ENCODE peak calls at places on chromosomes 11 and 22, in seven cellular contexts. One of them, this sample, is unnamed.

GRCh38 chr11:88175707-88176066 is 444 bp upstream of the RAB38 start:
- DNase-seq in adrenal gland: peak
- DNase-seq in kidney: peak
- DNase-seq in upper lobe of right lung: no peak
- DNase-seq in breast epithelium: no peak
- DNase-seq in cardiac muscle cell: peak
- DNase-seq in PC-3: no peak
- DNase-seq in this sample: peak

GRCh38 chr11:118845369-118845768 is 38.3 kb upstream of the CXCR5 start:
- DNase-seq in adrenal gland: no peak
- DNase-seq in kidney: no peak
- DNase-seq in upper lobe of right lung: no peak
- DNase-seq in breast epithelium: no peak
- DNase-seq in cardiac muscle cell: peak
- DNase-seq in PC-3: peak
- DNase-seq in this sample: peak

GRCh38 chr22:38788417-38788816 is 5.5 kb downstream of the DNAL4 start:
- DNase-seq in adrenal gland: peak
- DNase-seq in kidney: peak
- DNase-seq in upper lobe of right lung: no peak
- DNase-seq in breast epithelium: no peak
- DNase-seq in cardiac muscle cell: peak
- DNase-seq in PC-3: peak
- DNase-seq in this sample: peak

GRCh38 chr11:128776434-128777284 is 82.8 kb downstream of the FLI1 start:
- DNase-seq in adrenal gland: no peak
- DNase-seq in kidney: peak
- DNase-seq in upper lobe of right lung: peak
- DNase-seq in breast epithelium: no peak
- DNase-seq in cardiac muscle cell: peak
- DNase-seq in PC-3: peak
- DNase-seq in this sample: peak

GRCh38 chr11:102234779-102235439 is 82.4 kb upstream of the BIRC3 start:
- DNase-seq in adrenal gland: no peak
- DNase-seq in kidney: no peak
- DNase-seq in upper lobe of right lung: no peak
- DNase-seq in breast epithelium: no peak
- DNase-seq in cardiac muscle cell: no peak
- DNase-seq in PC-3: no peak
- DNase-seq in this sample: peak

GRCh38 chr11:75558939-75559843 is 2.9 kb upstream of the SERPINH1 start:
- DNase-seq in adrenal gland: peak
- DNase-seq in kidney: no peak
- DNase-seq in upper lobe of right lung: peak
- DNase-seq in breast epithelium: no peak
- DNase-seq in cardiac muscle cell: peak
- DNase-seq in PC-3: no peak
- DNase-seq in this sample: peak

GRCh38 chr11:92382311-92382710 is 157.7 kb downstream of the FAT3 start:
- DNase-seq in adrenal gland: no peak
- DNase-seq in kidney: no peak
- DNase-seq in upper lobe of right lung: no peak
- DNase-seq in breast epithelium: no peak
- DNase-seq in cardiac muscle cell: no peak
- DNase-seq in PC-3: no peak
- DNase-seq in this sample: no peak

GRCh38 chr11:20367313-20367948 is 3.9 kb downstream of the HTATIP2 start:
- DNase-seq in adrenal gland: peak
- DNase-seq in kidney: no peak
- DNase-seq in upper lobe of right lung: no peak
- DNase-seq in breast epithelium: no peak
- DNase-seq in cardiac muscle cell: peak
- DNase-seq in PC-3: peak
- DNase-seq in this sample: peak

GRCh38 chr22:23984430-23984829 is 4.5 kb downstream of the GSTT2 start:
- DNase-seq in adrenal gland: peak
- DNase-seq in kidney: no peak
- DNase-seq in upper lobe of right lung: peak
- DNase-seq in breast epithelium: no peak
- DNase-seq in cardiac muscle cell: peak
- DNase-seq in PC-3: no peak
- DNase-seq in this sample: peak

GRCh38 chr22:21681566-21682370 is 16.0 kb downstream of the PPIL2 start:
- DNase-seq in adrenal gland: no peak
- DNase-seq in kidney: no peak
- DNase-seq in upper lobe of right lung: no peak
- DNase-seq in breast epithelium: no peak
- DNase-seq in cardiac muscle cell: no peak
- DNase-seq in PC-3: peak
- DNase-seq in this sample: peak

GRCh38 chr11:135074397-135074998 is 662.5 kb upstream of the B3GAT1 start:
- DNase-seq in adrenal gland: no peak
- DNase-seq in kidney: no peak
- DNase-seq in upper lobe of right lung: no peak
- DNase-seq in breast epithelium: no peak
- DNase-seq in cardiac muscle cell: peak
- DNase-seq in PC-3: peak
- DNase-seq in this sample: no peak

GRCh38 chr11:44744160-44744559 is 17.4 kb downstream of the TSPAN18 start:
- DNase-seq in adrenal gland: no peak
- DNase-seq in kidney: no peak
- DNase-seq in upper lobe of right lung: peak
- DNase-seq in breast epithelium: no peak
- DNase-seq in cardiac muscle cell: no peak
- DNase-seq in PC-3: no peak
- DNase-seq in this sample: peak

GRCh38 chr11:107916671-107917241 is 11.5 kb upstream of the RAB39A start:
- DNase-seq in adrenal gland: no peak
- DNase-seq in kidney: no peak
- DNase-seq in upper lobe of right lung: no peak
- DNase-seq in breast epithelium: no peak
- DNase-seq in cardiac muscle cell: peak
- DNase-seq in PC-3: peak
- DNase-seq in this sample: peak

GRCh38 chr11:115912484-115912945 is 408.3 kb upstream of the CADM1 start:
- DNase-seq in adrenal gland: no peak
- DNase-seq in kidney: no peak
- DNase-seq in upper lobe of right lung: no peak
- DNase-seq in breast epithelium: no peak
- DNase-seq in cardiac muscle cell: no peak
- DNase-seq in PC-3: no peak
- DNase-seq in this sample: no peak

GRCh38 chr11:84247129-84247528 is 961.0 kb upstream of the CCDC90B start:
- DNase-seq in adrenal gland: no peak
- DNase-seq in kidney: no peak
- DNase-seq in upper lobe of right lung: no peak
- DNase-seq in breast epithelium: no peak
- DNase-seq in cardiac muscle cell: no peak
- DNase-seq in PC-3: no peak
- DNase-seq in this sample: no peak

GRCh38 chr11:84247931-84248330 is 961.8 kb upstream of the CCDC90B start:
- DNase-seq in adrenal gland: peak
- DNase-seq in kidney: no peak
- DNase-seq in upper lobe of right lung: no peak
- DNase-seq in breast epithelium: no peak
- DNase-seq in cardiac muscle cell: peak
- DNase-seq in PC-3: no peak
- DNase-seq in this sample: no peak

GRCh38 chr11:84249344-84250135 is 963.4 kb upstream of the CCDC90B start:
- DNase-seq in adrenal gland: no peak
- DNase-seq in kidney: no peak
- DNase-seq in upper lobe of right lung: no peak
- DNase-seq in breast epithelium: no peak
- DNase-seq in cardiac muscle cell: no peak
- DNase-seq in PC-3: no peak
- DNase-seq in this sample: peak

GRCh38 chr11:84255483-84255882 is 969.3 kb upstream of the CCDC90B start:
- DNase-seq in adrenal gland: no peak
- DNase-seq in kidney: no peak
- DNase-seq in upper lobe of right lung: no peak
- DNase-seq in breast epithelium: no peak
- DNase-seq in cardiac muscle cell: no peak
- DNase-seq in PC-3: no peak
- DNase-seq in this sample: no peak

DNA sequence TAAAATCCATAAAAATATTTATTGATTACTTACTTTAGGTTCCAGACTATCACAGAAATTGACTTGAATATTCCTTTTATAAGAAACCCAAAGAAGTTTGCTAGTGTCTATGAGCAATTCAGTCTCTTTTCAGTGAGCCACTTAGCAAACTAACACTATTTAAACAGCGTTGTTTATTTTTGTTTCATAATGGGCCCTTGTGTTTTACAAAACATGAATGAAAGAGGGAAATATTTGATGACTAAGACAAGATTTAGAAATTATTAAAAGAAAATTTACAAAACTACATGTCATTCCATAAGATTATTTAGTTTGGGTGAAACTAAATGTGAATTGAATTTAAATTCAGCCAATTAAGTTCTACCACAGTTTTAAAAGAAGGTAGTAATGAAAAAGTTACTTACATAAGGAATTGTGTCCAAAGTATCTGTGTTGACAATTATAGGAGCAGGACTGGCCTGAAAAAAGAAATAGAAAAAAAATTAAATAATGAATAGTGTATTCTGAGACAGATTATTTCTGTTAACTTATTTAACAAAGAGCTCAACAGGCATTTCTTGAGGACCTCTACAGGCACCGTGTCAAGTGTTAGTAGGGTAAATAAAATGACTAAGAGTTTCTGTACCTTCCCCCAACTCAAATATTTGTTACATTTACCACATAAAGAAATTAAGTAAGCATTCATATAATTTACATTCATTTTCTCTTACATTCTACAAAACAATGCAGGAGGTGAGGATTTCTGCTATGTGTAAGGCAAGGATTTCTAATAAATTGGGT is 964.9 kb upstream of the CCDC90B start:
- DNase-seq in adrenal gland: no peak
- DNase-seq in kidney: no peak
- DNase-seq in upper lobe of right lung: no peak
- DNase-seq in breast epithelium: no peak
- DNase-seq in cardiac muscle cell: no peak
- DNase-seq in PC-3: no peak
- DNase-seq in this sample: no peak
- H3K27ac ChIP-seq in adrenal gland: no peak
- H3K27ac ChIP-seq in kidney: no peak
- H3K27ac ChIP-seq in upper lobe of right lung: no peak
- H3K27ac ChIP-seq in breast epithelium: no peak
- H3K27ac ChIP-seq in cardiac muscle cell: no peak
- H3K27ac ChIP-seq in PC-3: no peak
- H3K27ac ChIP-seq in this sample: no peak

DNA sequence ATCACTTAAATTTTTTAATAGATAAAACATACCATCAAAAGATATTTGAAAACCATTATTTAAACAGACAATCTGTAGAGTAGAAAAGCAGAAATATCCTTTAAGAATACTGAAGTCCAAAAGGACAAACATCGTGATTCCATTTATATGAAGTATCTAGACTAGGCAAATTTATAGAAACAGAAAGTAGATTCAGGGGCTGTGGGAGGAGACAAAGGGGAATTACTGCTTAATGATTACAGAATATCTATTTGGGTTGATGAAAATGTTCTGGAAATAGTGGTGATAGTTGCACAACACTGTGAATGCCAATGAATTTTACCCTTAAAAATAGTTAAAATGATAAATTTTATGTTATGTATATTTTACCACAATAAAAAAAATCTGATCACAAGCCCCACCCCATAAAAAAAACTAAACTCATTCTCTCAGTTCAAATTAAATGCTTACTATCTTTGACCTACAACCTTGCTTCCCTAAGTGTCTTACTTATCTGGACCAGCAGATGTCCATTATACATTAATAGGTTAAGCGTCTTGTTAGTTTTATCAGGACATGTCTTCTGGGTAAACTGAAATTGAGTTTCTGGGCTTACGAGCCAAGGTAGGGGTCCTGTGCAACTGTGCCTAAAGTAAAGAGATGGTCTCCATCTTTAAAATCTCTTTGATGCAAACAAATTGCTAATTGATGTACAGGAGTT is 86.3 kb downstream of the FCHSD2 start:
- DNase-seq in adrenal gland: no peak
- DNase-seq in kidney: no peak
- DNase-seq in upper lobe of right lung: no peak
- DNase-seq in breast epithelium: no peak
- DNase-seq in cardiac muscle cell: no peak
- DNase-seq in PC-3: no peak
- DNase-seq in this sample: no peak
- H3K27ac ChIP-seq in adrenal gland: no peak
- H3K27ac ChIP-seq in kidney: no peak
- H3K27ac ChIP-seq in upper lobe of right lung: no peak
- H3K27ac ChIP-seq in breast epithelium: no peak
- H3K27ac ChIP-seq in cardiac muscle cell: no peak
- H3K27ac ChIP-seq in PC-3: no peak
- H3K27ac ChIP-seq in this sample: no peak

DNA sequence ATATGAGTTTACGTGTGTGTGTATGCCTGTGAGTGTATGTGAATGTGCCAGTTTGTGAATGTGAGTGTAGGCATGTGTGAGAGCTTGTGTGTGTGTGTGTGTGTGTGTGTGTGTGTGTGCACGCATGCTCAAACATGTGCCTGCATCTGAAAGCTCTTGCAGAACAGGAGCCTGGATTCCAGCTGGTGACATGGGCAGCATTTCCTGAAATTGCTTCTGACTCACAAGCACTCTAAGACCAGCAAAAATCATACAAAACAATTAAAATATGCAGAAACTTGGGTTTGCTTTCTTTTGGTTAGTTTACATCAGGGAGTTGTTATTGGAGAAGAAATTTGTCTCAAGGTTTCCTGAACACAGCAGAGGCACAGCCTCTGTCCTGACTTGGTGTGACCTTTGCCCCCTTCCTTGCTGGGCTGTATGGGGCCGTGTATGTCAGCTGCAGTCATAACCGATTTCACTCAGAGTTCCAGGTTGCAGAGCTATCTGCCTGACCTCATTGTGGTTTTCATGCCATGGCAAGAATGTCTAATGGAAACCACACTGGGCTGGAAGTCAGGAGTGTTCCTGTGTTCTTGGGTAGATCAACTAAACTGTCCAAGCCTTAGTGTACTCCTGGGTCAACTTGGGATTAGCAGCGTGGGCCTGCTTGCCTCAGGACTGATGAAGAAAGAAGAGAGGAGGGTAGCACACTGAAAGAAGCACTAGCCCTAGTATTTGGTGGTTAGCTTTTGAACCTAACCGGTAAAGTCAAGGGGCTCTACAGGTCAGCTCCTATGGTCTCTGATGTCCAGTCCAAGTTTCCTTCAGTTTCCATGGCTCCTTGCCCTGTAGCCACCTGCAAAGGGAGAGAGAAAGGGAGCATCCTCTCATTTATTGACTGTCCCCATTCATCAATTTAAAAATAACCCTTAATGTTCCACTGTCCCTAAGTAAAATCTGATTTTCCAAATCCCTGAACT is 143.7 kb downstream of the SNX19 start:
- DNase-seq in adrenal gland: peak
- DNase-seq in kidney: no peak
- DNase-seq in upper lobe of right lung: no peak
- DNase-seq in breast epithelium: no peak
- DNase-seq in cardiac muscle cell: peak
- DNase-seq in PC-3: peak
- DNase-seq in this sample: peak
- H3K27ac ChIP-seq in adrenal gland: peak
- H3K27ac ChIP-seq in kidney: no peak
- H3K27ac ChIP-seq in upper lobe of right lung: no peak
- H3K27ac ChIP-seq in breast epithelium: peak
- H3K27ac ChIP-seq in cardiac muscle cell: no peak
- H3K27ac ChIP-seq in PC-3: peak
- H3K27ac ChIP-seq in this sample: peak

GRCh38 chr22:47155131-47155885 is 392.9 kb downstream of the TBC1D22A start:
- DNase-seq in adrenal gland: no peak
- DNase-seq in kidney: no peak
- DNase-seq in upper lobe of right lung: no peak
- DNase-seq in breast epithelium: no peak
- DNase-seq in cardiac muscle cell: no peak
- DNase-seq in PC-3: no peak
- DNase-seq in this sample: no peak
- H3K27ac ChIP-seq in adrenal gland: peak
- H3K27ac ChIP-seq in kidney: no peak
- H3K27ac ChIP-seq in upper lobe of right lung: no peak
- H3K27ac ChIP-seq in breast epithelium: no peak
- H3K27ac ChIP-seq in cardiac muscle cell: no peak
- H3K27ac ChIP-seq in PC-3: peak
- H3K27ac ChIP-seq in this sample: peak